ENCODE peak calls at places on chromosomes 16 and 17, in five cellular contexts. One of them, this sample, is unnamed.

GRCh38 chr17:1322469-1322868 is 43.0 kb downstream of the TRARG1 start:
- DNase-seq in spleen: no peak
- DNase-seq in stimulated activated CD4-positive, alpha-beta T cell treated with anti-CD3 and anti-CD28 coated beads, Interleukin-15, amount 100 ng/mL, for 1 hour: no peak
- DNase-seq in hepatic stellate cell: no peak
- DNase-seq in esophagus muscularis mucosa: no peak
- DNase-seq in this sample: no peak

GRCh38 chr16:3665508-3665907 is 11.0 kb downstream of the DNASE1 start:
- DNase-seq in spleen: no peak
- DNase-seq in stimulated activated CD4-positive, alpha-beta T cell treated with anti-CD3 and anti-CD28 coated beads, Interleukin-15, amount 100 ng/mL, for 1 hour: no peak
- DNase-seq in hepatic stellate cell: no peak
- DNase-seq in esophagus muscularis mucosa: no peak
- DNase-seq in this sample: peak

GRCh38 chr16:60642956-60643355 is 1393.3 kb downstream of the CDH8 start:
- DNase-seq in spleen: no peak
- DNase-seq in stimulated activated CD4-positive, alpha-beta T cell treated with anti-CD3 and anti-CD28 coated beads, Interleukin-15, amount 100 ng/mL, for 1 hour: no peak
- DNase-seq in hepatic stellate cell: no peak
- DNase-seq in esophagus muscularis mucosa: no peak
- DNase-seq in this sample: no peak

GRCh38 chr17:42275527-42276358 is 448 bp downstream of the STAT5B start:
- DNase-seq in spleen: peak
- DNase-seq in stimulated activated CD4-positive, alpha-beta T cell treated with anti-CD3 and anti-CD28 coated beads, Interleukin-15, amount 100 ng/mL, for 1 hour: no peak
- DNase-seq in hepatic stellate cell: peak
- DNase-seq in esophagus muscularis mucosa: no peak
- DNase-seq in this sample: peak

GRCh38 chr16:65355706-65356105 is 233.8 kb upstream of the CDH11 start:
- DNase-seq in spleen: no peak
- DNase-seq in stimulated activated CD4-positive, alpha-beta T cell treated with anti-CD3 and anti-CD28 coated beads, Interleukin-15, amount 100 ng/mL, for 1 hour: no peak
- DNase-seq in hepatic stellate cell: no peak
- DNase-seq in esophagus muscularis mucosa: no peak
- DNase-seq in this sample: no peak

GRCh38 chr17:5788266-5788900 is 204.1 kb upstream of the NLRP1 start:
- DNase-seq in spleen: no peak
- DNase-seq in stimulated activated CD4-positive, alpha-beta T cell treated with anti-CD3 and anti-CD28 coated beads, Interleukin-15, amount 100 ng/mL, for 1 hour: no peak
- DNase-seq in hepatic stellate cell: peak
- DNase-seq in esophagus muscularis mucosa: no peak
- DNase-seq in this sample: no peak

GRCh38 chr17:19237389-19238166 is 412 bp downstream of the EPN2 start:
- DNase-seq in spleen: peak
- DNase-seq in stimulated activated CD4-positive, alpha-beta T cell treated with anti-CD3 and anti-CD28 coated beads, Interleukin-15, amount 100 ng/mL, for 1 hour: peak
- DNase-seq in hepatic stellate cell: no peak
- DNase-seq in esophagus muscularis mucosa: no peak
- DNase-seq in this sample: no peak

GRCh38 chr17:55895112-55895759 is 144.4 kb downstream of the PCTP start:
- DNase-seq in spleen: no peak
- DNase-seq in stimulated activated CD4-positive, alpha-beta T cell treated with anti-CD3 and anti-CD28 coated beads, Interleukin-15, amount 100 ng/mL, for 1 hour: no peak
- DNase-seq in hepatic stellate cell: no peak
- DNase-seq in esophagus muscularis mucosa: no peak
- DNase-seq in this sample: no peak

GRCh38 chr17:48055531-48056245 is 7.5 kb downstream of the NFE2L1 start:
- DNase-seq in spleen: peak
- DNase-seq in stimulated activated CD4-positive, alpha-beta T cell treated with anti-CD3 and anti-CD28 coated beads, Interleukin-15, amount 100 ng/mL, for 1 hour: no peak
- DNase-seq in hepatic stellate cell: no peak
- DNase-seq in esophagus muscularis mucosa: no peak
- DNase-seq in this sample: no peak

GRCh38 chr17:81397314-81398169 is 2.3 kb downstream of the BAHCC1 start:
- DNase-seq in spleen: no peak
- DNase-seq in stimulated activated CD4-positive, alpha-beta T cell treated with anti-CD3 and anti-CD28 coated beads, Interleukin-15, amount 100 ng/mL, for 1 hour: no peak
- DNase-seq in hepatic stellate cell: peak
- DNase-seq in esophagus muscularis mucosa: no peak
- DNase-seq in this sample: no peak

GRCh38 chr16:87178977-87179376 is 138.2 kb downstream of the C16orf95 start:
- DNase-seq in spleen: peak
- DNase-seq in stimulated activated CD4-positive, alpha-beta T cell treated with anti-CD3 and anti-CD28 coated beads, Interleukin-15, amount 100 ng/mL, for 1 hour: no peak
- DNase-seq in hepatic stellate cell: peak
- DNase-seq in esophagus muscularis mucosa: no peak
- DNase-seq in this sample: no peak

GRCh38 chr17:40803617-40804082 is 3.9 kb upstream of the KRT28 start:
- DNase-seq in spleen: peak
- DNase-seq in stimulated activated CD4-positive, alpha-beta T cell treated with anti-CD3 and anti-CD28 coated beads, Interleukin-15, amount 100 ng/mL, for 1 hour: peak
- DNase-seq in hepatic stellate cell: peak
- DNase-seq in esophagus muscularis mucosa: no peak
- DNase-seq in this sample: peak

GRCh38 chr17:45240905-45241314 is 19.2 kb downstream of the FMNL1 start:
- DNase-seq in spleen: no peak
- DNase-seq in stimulated activated CD4-positive, alpha-beta T cell treated with anti-CD3 and anti-CD28 coated beads, Interleukin-15, amount 100 ng/mL, for 1 hour: no peak
- DNase-seq in hepatic stellate cell: no peak
- DNase-seq in esophagus muscularis mucosa: no peak
- DNase-seq in this sample: no peak

GRCh38 chr17:17447264-17447663 is 29.5 kb upstream of the MED9 start:
- DNase-seq in spleen: no peak
- DNase-seq in stimulated activated CD4-positive, alpha-beta T cell treated with anti-CD3 and anti-CD28 coated beads, Interleukin-15, amount 100 ng/mL, for 1 hour: no peak
- DNase-seq in hepatic stellate cell: no peak
- DNase-seq in esophagus muscularis mucosa: no peak
- DNase-seq in this sample: no peak

GRCh38 chr17:57045868-57046671 is 39.0 kb upstream of the AKAP1 start:
- DNase-seq in spleen: peak
- DNase-seq in stimulated activated CD4-positive, alpha-beta T cell treated with anti-CD3 and anti-CD28 coated beads, Interleukin-15, amount 100 ng/mL, for 1 hour: no peak
- DNase-seq in hepatic stellate cell: no peak
- DNase-seq in esophagus muscularis mucosa: no peak
- DNase-seq in this sample: no peak

GRCh38 chr17:16374129-16374528 is 6.8 kb upstream of the UBB start:
- DNase-seq in spleen: no peak
- DNase-seq in stimulated activated CD4-positive, alpha-beta T cell treated with anti-CD3 and anti-CD28 coated beads, Interleukin-15, amount 100 ng/mL, for 1 hour: no peak
- DNase-seq in hepatic stellate cell: peak
- DNase-seq in esophagus muscularis mucosa: no peak
- DNase-seq in this sample: no peak

GRCh38 chr16:81496742-81497141 is 52.1 kb downstream of the CMIP start:
- DNase-seq in spleen: peak
- DNase-seq in stimulated activated CD4-positive, alpha-beta T cell treated with anti-CD3 and anti-CD28 coated beads, Interleukin-15, amount 100 ng/mL, for 1 hour: no peak
- DNase-seq in hepatic stellate cell: no peak
- DNase-seq in esophagus muscularis mucosa: no peak
- DNase-seq in this sample: no peak

GRCh38 chr16:27772093-27772820 is 222.3 kb downstream of the KATNIP start:
- DNase-seq in spleen: peak
- DNase-seq in stimulated activated CD4-positive, alpha-beta T cell treated with anti-CD3 and anti-CD28 coated beads, Interleukin-15, amount 100 ng/mL, for 1 hour: no peak
- DNase-seq in hepatic stellate cell: no peak
- DNase-seq in esophagus muscularis mucosa: no peak
- DNase-seq in this sample: no peak

GRCh38 chr16:51159864-51160263 is 8.8 kb upstream of the SALL1 start:
- DNase-seq in spleen: no peak
- DNase-seq in stimulated activated CD4-positive, alpha-beta T cell treated with anti-CD3 and anti-CD28 coated beads, Interleukin-15, amount 100 ng/mL, for 1 hour: no peak
- DNase-seq in hepatic stellate cell: no peak
- DNase-seq in esophagus muscularis mucosa: no peak
- DNase-seq in this sample: no peak

GRCh38 chr16:4693956-4694663 is 748 bp downstream of the NUDT16L1 start:
- DNase-seq in spleen: peak
- DNase-seq in stimulated activated CD4-positive, alpha-beta T cell treated with anti-CD3 and anti-CD28 coated beads, Interleukin-15, amount 100 ng/mL, for 1 hour: no peak
- DNase-seq in hepatic stellate cell: peak
- DNase-seq in esophagus muscularis mucosa: no peak
- DNase-seq in this sample: peak

GRCh38 chr17:2792541-2793169 is 3.6 kb upstream of the RAP1GAP2 start:
- DNase-seq in spleen: peak
- DNase-seq in stimulated activated CD4-positive, alpha-beta T cell treated with anti-CD3 and anti-CD28 coated beads, Interleukin-15, amount 100 ng/mL, for 1 hour: no peak
- DNase-seq in hepatic stellate cell: no peak
- DNase-seq in esophagus muscularis mucosa: no peak
- DNase-seq in this sample: peak

GRCh38 chr16:71681360-71681759 is 43.1 kb downstream of the PHLPP2 start:
- DNase-seq in spleen: no peak
- DNase-seq in stimulated activated CD4-positive, alpha-beta T cell treated with anti-CD3 and anti-CD28 coated beads, Interleukin-15, amount 100 ng/mL, for 1 hour: no peak
- DNase-seq in hepatic stellate cell: no peak
- DNase-seq in esophagus muscularis mucosa: no peak
- DNase-seq in this sample: no peak

GRCh38 chr17:50840311-50840851 is 5.0 kb downstream of the WFIKKN2 start:
- DNase-seq in spleen: no peak
- DNase-seq in stimulated activated CD4-positive, alpha-beta T cell treated with anti-CD3 and anti-CD28 coated beads, Interleukin-15, amount 100 ng/mL, for 1 hour: no peak
- DNase-seq in hepatic stellate cell: no peak
- DNase-seq in esophagus muscularis mucosa: no peak
- DNase-seq in this sample: no peak

GRCh38 chr17:33192961-33193911 is 99.9 kb downstream of the ASIC2 start:
- DNase-seq in spleen: no peak
- DNase-seq in stimulated activated CD4-positive, alpha-beta T cell treated with anti-CD3 and anti-CD28 coated beads, Interleukin-15, amount 100 ng/mL, for 1 hour: no peak
- DNase-seq in hepatic stellate cell: no peak
- DNase-seq in esophagus muscularis mucosa: no peak
- DNase-seq in this sample: no peak

GRCh38 chr17:77905266-77905665 is 53.2 kb upstream of the TNRC6C start:
- DNase-seq in spleen: no peak
- DNase-seq in stimulated activated CD4-positive, alpha-beta T cell treated with anti-CD3 and anti-CD28 coated beads, Interleukin-15, amount 100 ng/mL, for 1 hour: no peak
- DNase-seq in hepatic stellate cell: no peak
- DNase-seq in esophagus muscularis mucosa: no peak
- DNase-seq in this sample: no peak

GRCh38 chr16:2154533-2155090 is 970 bp upstream of the TRAF7 start:
- DNase-seq in spleen: no peak
- DNase-seq in stimulated activated CD4-positive, alpha-beta T cell treated with anti-CD3 and anti-CD28 coated beads, Interleukin-15, amount 100 ng/mL, for 1 hour: no peak
- DNase-seq in hepatic stellate cell: no peak
- DNase-seq in esophagus muscularis mucosa: no peak
- DNase-seq in this sample: peak

GRCh38 chr17:16002708-16003265 is 3.2 kb downstream of the TTC19 start:
- DNase-seq in spleen: no peak
- DNase-seq in stimulated activated CD4-positive, alpha-beta T cell treated with anti-CD3 and anti-CD28 coated beads, Interleukin-15, amount 100 ng/mL, for 1 hour: no peak
- DNase-seq in hepatic stellate cell: no peak
- DNase-seq in esophagus muscularis mucosa: no peak
- DNase-seq in this sample: no peak

GRCh38 chr16:82544378-82544777 is 82.4 kb upstream of the CDH13 start:
- DNase-seq in spleen: no peak
- DNase-seq in stimulated activated CD4-positive, alpha-beta T cell treated with anti-CD3 and anti-CD28 coated beads, Interleukin-15, amount 100 ng/mL, for 1 hour: no peak
- DNase-seq in hepatic stellate cell: no peak
- DNase-seq in esophagus muscularis mucosa: peak
- DNase-seq in this sample: no peak

GRCh38 chr16:66476328-66477027 is 49.4 kb downstream of the BEAN1 start:
- DNase-seq in spleen: peak
- DNase-seq in stimulated activated CD4-positive, alpha-beta T cell treated with anti-CD3 and anti-CD28 coated beads, Interleukin-15, amount 100 ng/mL, for 1 hour: no peak
- DNase-seq in hepatic stellate cell: no peak
- DNase-seq in esophagus muscularis mucosa: no peak
- DNase-seq in this sample: no peak

GRCh38 chr17:66477615-66478283 is 175.3 kb downstream of the PRKCA start:
- DNase-seq in spleen: no peak
- DNase-seq in stimulated activated CD4-positive, alpha-beta T cell treated with anti-CD3 and anti-CD28 coated beads, Interleukin-15, amount 100 ng/mL, for 1 hour: no peak
- DNase-seq in hepatic stellate cell: no peak
- DNase-seq in esophagus muscularis mucosa: no peak
- DNase-seq in this sample: no peak

GRCh38 chr17:35540589-35541404 is 3.3 kb upstream of the SLFN12L start:
- DNase-seq in spleen: peak
- DNase-seq in stimulated activated CD4-positive, alpha-beta T cell treated with anti-CD3 and anti-CD28 coated beads, Interleukin-15, amount 100 ng/mL, for 1 hour: peak
- DNase-seq in hepatic stellate cell: peak
- DNase-seq in esophagus muscularis mucosa: peak
- DNase-seq in this sample: no peak

GRCh38 chr16:67260426-67261063 is 11.8 kb downstream of the SLC9A5 start:
- DNase-seq in spleen: peak
- DNase-seq in stimulated activated CD4-positive, alpha-beta T cell treated with anti-CD3 and anti-CD28 coated beads, Interleukin-15, amount 100 ng/mL, for 1 hour: no peak
- DNase-seq in hepatic stellate cell: peak
- DNase-seq in esophagus muscularis mucosa: no peak
- DNase-seq in this sample: no peak

GRCh38 chr17:75835315-75835987 is 8.8 kb downstream of the UNC13D start:
- DNase-seq in spleen: no peak
- DNase-seq in stimulated activated CD4-positive, alpha-beta T cell treated with anti-CD3 and anti-CD28 coated beads, Interleukin-15, amount 100 ng/mL, for 1 hour: no peak
- DNase-seq in hepatic stellate cell: no peak
- DNase-seq in esophagus muscularis mucosa: no peak
- DNase-seq in this sample: no peak

GRCh38 chr17:50362661-50363060 is 10.3 kb downstream of the MRPL27 start:
- DNase-seq in spleen: no peak
- DNase-seq in stimulated activated CD4-positive, alpha-beta T cell treated with anti-CD3 and anti-CD28 coated beads, Interleukin-15, amount 100 ng/mL, for 1 hour: no peak
- DNase-seq in hepatic stellate cell: no peak
- DNase-seq in esophagus muscularis mucosa: no peak
- DNase-seq in this sample: no peak

This sample was measured in naive thymus-derived CD8-positive, alpha-beta T cell.